ENCODE peak calls at places on chromosomes 5 and 9, in six cellular contexts. One of them, this sample, is unnamed.

GRCh38 chr5:178794433-178794832 is 64.0 kb upstream of the ZNF354A start:
- DNase-seq in IMR-90: no peak
- DNase-seq in fibroblast of lung: no peak
- DNase-seq in body of pancreas: no peak
- DNase-seq in vagina: no peak
- DNase-seq in tibial artery: no peak
- DNase-seq in this sample: no peak

GRCh38 chr5:81533629-81534480 is 139.9 kb upstream of the ACOT12 start:
- DNase-seq in tibial artery: no peak
- DNase-seq in vagina: no peak
- DNase-seq in body of pancreas: no peak
- DNase-seq in IMR-90: no peak
- DNase-seq in fibroblast of lung: no peak
- DNase-seq in this sample: no peak

GRCh38 chr9:607417-607816 is 234.1 kb upstream of the DMRT1 start:
- DNase-seq in tibial artery: no peak
- DNase-seq in IMR-90: no peak
- DNase-seq in body of pancreas: no peak
- DNase-seq in vagina: no peak
- DNase-seq in fibroblast of lung: no peak
- DNase-seq in this sample: no peak

GRCh38 chr9:77215874-77216273 is 38.5 kb downstream of the VPS13A start:
- DNase-seq in vagina: no peak
- DNase-seq in IMR-90: peak; percentile 55
- DNase-seq in tibial artery: no peak
- DNase-seq in body of pancreas: no peak
- DNase-seq in fibroblast of lung: peak; percentile 56
- DNase-seq in this sample: no peak

GRCh38 chr9:29319727-29320513 is 1746.6 kb upstream of the C9orf72 start:
- DNase-seq in IMR-90: no peak
- DNase-seq in fibroblast of lung: peak; percentile 50
- DNase-seq in tibial artery: no peak
- DNase-seq in vagina: no peak
- DNase-seq in body of pancreas: no peak
- DNase-seq in this sample: no peak

GRCh38 chr9:134605969-134606363 is 35.6 kb upstream of the COL5A1 start:
- DNase-seq in fibroblast of lung: no peak
- DNase-seq in body of pancreas: no peak
- DNase-seq in tibial artery: no peak
- DNase-seq in IMR-90: no peak
- DNase-seq in vagina: no peak
- DNase-seq in this sample: no peak

GRCh38 chr5:82419559-82420332 is 141.6 kb upstream of the RPS23 start:
- DNase-seq in tibial artery: no peak
- DNase-seq in body of pancreas: no peak
- DNase-seq in vagina: no peak
- DNase-seq in IMR-90: no peak
- DNase-seq in fibroblast of lung: no peak
- DNase-seq in this sample: no peak

GRCh38 chr9:136881691-136882108 is 4.6 kb upstream of the TRAF2 start:
- DNase-seq in vagina: no peak
- DNase-seq in tibial artery: no peak
- DNase-seq in IMR-90: peak; percentile 44
- DNase-seq in fibroblast of lung: peak; percentile 28
- DNase-seq in body of pancreas: peak; percentile 53
- DNase-seq in this sample: no peak

GRCh38 chr5:142466195-142466951 is 141.6 kb upstream of the SPRY4 start:
- DNase-seq in fibroblast of lung: peak; percentile 49
- DNase-seq in body of pancreas: no peak
- DNase-seq in IMR-90: peak; percentile 74
- DNase-seq in vagina: no peak
- DNase-seq in tibial artery: no peak
- DNase-seq in this sample: peak; percentile 71

GRCh38 chr5:78907255-78907886 is 77.7 kb downstream of the ARSB start:
- DNase-seq in body of pancreas: peak; percentile 33
- DNase-seq in IMR-90: peak; percentile 99
- DNase-seq in vagina: no peak
- DNase-seq in tibial artery: peak; percentile 74
- DNase-seq in fibroblast of lung: peak; percentile 96
- DNase-seq in this sample: peak; percentile 87

GRCh38 chr5:54964405-54964804 is 21.0 kb downstream of the ESM1 start:
- DNase-seq in body of pancreas: no peak
- DNase-seq in IMR-90: no peak
- DNase-seq in tibial artery: no peak
- DNase-seq in vagina: no peak
- DNase-seq in fibroblast of lung: no peak
- DNase-seq in this sample: no peak

GRCh38 chr5:168656633-168657032 is 77.5 kb upstream of the PANK3 start:
- DNase-seq in fibroblast of lung: peak; percentile 57
- DNase-seq in body of pancreas: no peak
- DNase-seq in tibial artery: no peak
- DNase-seq in vagina: no peak
- DNase-seq in IMR-90: no peak
- DNase-seq in this sample: no peak

GRCh38 chr5:5188377-5189020 is 48.4 kb downstream of the ADAMTS16 start:
- DNase-seq in tibial artery: no peak
- DNase-seq in body of pancreas: peak; percentile 49
- DNase-seq in vagina: no peak
- DNase-seq in fibroblast of lung: no peak
- DNase-seq in IMR-90: no peak
- DNase-seq in this sample: no peak

GRCh38 chr5:93790401-93790800 is 49.0 kb upstream of the POU5F2 start:
- DNase-seq in IMR-90: peak; percentile 85
- DNase-seq in tibial artery: no peak
- DNase-seq in fibroblast of lung: peak; percentile 87
- DNase-seq in vagina: no peak
- DNase-seq in body of pancreas: no peak
- DNase-seq in this sample: no peak

GRCh38 chr5:177131711-177132503 is 1.7 kb upstream of the NSD1 start:
- DNase-seq in fibroblast of lung: no peak
- DNase-seq in IMR-90: no peak
- DNase-seq in vagina: no peak
- DNase-seq in tibial artery: peak; percentile 71
- DNase-seq in body of pancreas: no peak
- DNase-seq in this sample: no peak

GRCh38 chr9:35695801-35696420 is 6.2 kb upstream of the TPM2 start:
- DNase-seq in body of pancreas: peak; percentile 89
- DNase-seq in tibial artery: no peak
- DNase-seq in vagina: no peak
- DNase-seq in fibroblast of lung: no peak
- DNase-seq in IMR-90: peak; percentile 22
- DNase-seq in this sample: no peak

GRCh38 chr5:4511996-4512656 is 628.0 kb upstream of the ADAMTS16 start:
- DNase-seq in tibial artery: no peak
- DNase-seq in body of pancreas: peak; percentile 46
- DNase-seq in vagina: no peak
- DNase-seq in fibroblast of lung: no peak
- DNase-seq in IMR-90: no peak
- DNase-seq in this sample: no peak

GRCh38 chr9:99109522-99109921 is 4.6 kb downstream of the TGFBR1 start:
- DNase-seq in tibial artery: no peak
- DNase-seq in vagina: no peak
- DNase-seq in IMR-90: peak; percentile 74
- DNase-seq in body of pancreas: peak; percentile 56
- DNase-seq in fibroblast of lung: peak; percentile 73
- DNase-seq in this sample: no peak

GRCh38 chr9:94156549-94157407 is 72.5 kb downstream of the PTPDC1 start:
- DNase-seq in IMR-90: peak; percentile 50
- DNase-seq in fibroblast of lung: peak; percentile 72
- DNase-seq in tibial artery: peak; percentile 80
- DNase-seq in vagina: no peak
- DNase-seq in body of pancreas: peak; percentile 81
- DNase-seq in this sample: no peak

GRCh38 chr9:107044872-107045271 is 181.9 kb downstream of the ZNF462 start:
- DNase-seq in body of pancreas: no peak
- DNase-seq in vagina: no peak
- DNase-seq in tibial artery: no peak
- DNase-seq in IMR-90: no peak
- DNase-seq in fibroblast of lung: no peak
- DNase-seq in this sample: no peak

GRCh38 chr5:126745259-126745992 is 31.5 kb upstream of the LMNB1 start:
- DNase-seq in body of pancreas: no peak
- DNase-seq in fibroblast of lung: no peak
- DNase-seq in IMR-90: no peak
- DNase-seq in tibial artery: no peak
- DNase-seq in vagina: no peak
- DNase-seq in this sample: no peak

GRCh38 chr5:19855929-19856328 is 132.1 kb downstream of the CDH18 start:
- DNase-seq in body of pancreas: no peak
- DNase-seq in vagina: no peak
- DNase-seq in tibial artery: no peak
- DNase-seq in fibroblast of lung: peak; percentile 21
- DNase-seq in IMR-90: peak; percentile 73
- DNase-seq in this sample: no peak

GRCh38 chr9:134962065-134962997 is 44.6 kb upstream of the FCN1 start:
- DNase-seq in vagina: no peak
- DNase-seq in body of pancreas: no peak
- DNase-seq in tibial artery: peak; percentile 49
- DNase-seq in IMR-90: no peak
- DNase-seq in fibroblast of lung: no peak
- DNase-seq in this sample: no peak

GRCh38 chr9:114678130-114678529 is 3.9 kb downstream of the TEX48 start:
- DNase-seq in IMR-90: no peak
- DNase-seq in vagina: no peak
- DNase-seq in body of pancreas: no peak
- DNase-seq in fibroblast of lung: no peak
- DNase-seq in tibial artery: no peak
- DNase-seq in this sample: no peak
- H3K4me3 ChIP-seq in IMR-90: no peak overlapping the region
- H3K4me3 ChIP-seq in vagina: no peak overlapping the region
- H3K4me3 ChIP-seq in body of pancreas: no peak overlapping the region
- H3K4me3 ChIP-seq in fibroblast of lung: no peak overlapping the region
- H3K4me3 ChIP-seq in tibial artery: no peak overlapping the region
- H3K4me3 ChIP-seq in this sample: no peak overlapping the region

DNA sequence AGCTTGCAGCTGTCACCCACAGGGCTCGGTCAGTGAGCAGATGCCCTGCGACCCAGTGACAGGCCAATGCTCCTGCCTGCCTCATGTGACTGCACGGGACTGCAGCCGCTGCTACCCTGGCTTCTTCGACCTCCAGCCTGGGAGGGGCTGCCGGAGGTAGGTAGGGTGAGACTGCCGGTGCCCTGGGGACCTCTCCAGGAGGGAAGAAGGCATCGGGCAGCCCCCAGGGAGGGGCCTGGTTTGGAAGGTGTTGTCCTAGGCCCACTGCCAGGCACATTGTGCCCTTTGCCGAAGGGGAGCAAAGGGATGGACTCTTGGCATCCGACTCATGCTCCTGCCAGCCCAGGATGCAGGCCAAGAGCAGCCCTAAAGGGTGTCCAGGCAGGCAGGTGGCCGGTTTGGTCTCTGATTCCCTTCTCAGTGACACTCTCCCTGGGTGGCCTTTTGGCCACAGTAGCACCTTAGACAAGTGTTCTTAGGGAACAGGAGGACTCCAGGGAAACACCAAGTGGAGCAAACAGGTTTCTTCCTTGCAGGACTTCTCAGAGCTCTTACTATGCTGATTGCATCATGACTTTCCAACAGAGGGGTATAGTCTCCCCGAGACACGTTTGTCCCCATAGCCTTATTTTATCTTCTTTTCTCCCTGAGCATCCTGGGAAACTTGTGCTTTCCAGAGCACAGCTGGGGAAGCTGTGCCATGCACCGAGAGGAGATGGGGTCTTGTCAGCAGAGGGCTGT is 28.1 kb upstream of the AIF1L start:
- DNase-seq in body of pancreas: no peak
- DNase-seq in IMR-90: no peak
- DNase-seq in vagina: no peak
- DNase-seq in tibial artery: no peak
- DNase-seq in fibroblast of lung: no peak
- DNase-seq in this sample: no peak
- TF ChIP-seq CTCF in body of pancreas: no peak
- TF ChIP-seq CTCF in IMR-90: no peak
- TF ChIP-seq CTCF in vagina: no peak
- TF ChIP-seq CTCF in tibial artery: no peak
- TF ChIP-seq CTCF in fibroblast of lung: no peak
- TF ChIP-seq CTCF in this sample: no peak

DNA sequence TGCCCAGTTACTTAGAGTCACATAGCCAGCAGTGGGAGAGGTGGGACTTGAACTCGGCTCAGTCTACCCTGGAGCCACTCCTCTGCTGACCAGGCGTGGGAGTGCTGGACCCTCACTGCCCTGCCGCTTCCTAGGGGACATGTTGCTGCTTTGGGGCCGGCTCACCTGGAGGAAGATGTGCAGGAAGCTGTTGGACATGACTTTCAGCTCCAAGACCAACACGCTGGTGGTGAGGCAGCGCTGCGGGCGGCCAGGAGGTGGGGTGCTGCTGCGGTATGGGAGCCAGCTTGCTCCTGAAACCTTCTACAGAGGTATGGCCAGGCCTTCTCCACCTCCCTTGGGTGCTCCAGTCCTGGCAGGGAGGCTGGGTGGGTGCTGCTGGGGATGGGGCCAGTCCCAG is 3.4 kb upstream of the CACFD1 start:
- DNase-seq in tibial artery: no peak
- DNase-seq in body of pancreas: no peak
- DNase-seq in fibroblast of lung: no peak
- DNase-seq in IMR-90: no peak
- DNase-seq in vagina: no peak
- DNase-seq in this sample: no peak
- H3K4me3 ChIP-seq in tibial artery: no peak overlapping the region
- H3K4me3 ChIP-seq in body of pancreas: no peak overlapping the region
- H3K4me3 ChIP-seq in fibroblast of lung: no peak overlapping the region
- H3K4me3 ChIP-seq in IMR-90: no peak overlapping the region
- H3K4me3 ChIP-seq in vagina: no peak overlapping the region
- H3K4me3 ChIP-seq in this sample: no peak overlapping the region

DNA sequence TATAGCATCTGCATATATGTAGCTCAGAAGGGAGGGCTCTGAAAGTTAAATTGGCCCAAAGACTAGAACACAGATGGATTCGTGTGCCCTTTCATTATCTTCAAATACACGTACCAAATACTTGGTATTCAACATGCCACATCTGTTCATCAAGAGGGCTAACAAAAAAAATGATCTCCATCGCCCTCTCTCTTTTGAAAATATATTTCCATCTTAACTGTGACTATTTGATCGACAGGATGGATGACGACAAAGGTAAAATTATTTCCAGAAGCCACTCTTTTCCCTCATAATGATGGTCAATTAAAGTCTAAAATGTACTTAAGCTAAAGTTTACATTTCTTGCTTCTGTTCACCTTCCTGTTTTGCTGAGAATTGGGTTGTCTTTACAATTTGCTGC is 77.0 kb downstream of the SEMA6A start:
- DNase-seq in fibroblast of lung: no peak
- DNase-seq in vagina: no peak
- DNase-seq in IMR-90: no peak
- DNase-seq in tibial artery: no peak
- DNase-seq in body of pancreas: no peak
- DNase-seq in this sample: no peak
- TF ChIP-seq CTCF in fibroblast of lung: no peak
- TF ChIP-seq CTCF in vagina: no peak
- TF ChIP-seq CTCF in IMR-90: no peak
- TF ChIP-seq CTCF in tibial artery: no peak
- TF ChIP-seq CTCF in body of pancreas: no peak
- TF ChIP-seq CTCF in this sample: no peak

GRCh38 chr5:51960617-51961115 is 577.4 kb downstream of the ISL1 start:
- DNase-seq in tibial artery: no peak
- DNase-seq in fibroblast of lung: peak; percentile 0
- DNase-seq in body of pancreas: no peak
- DNase-seq in IMR-90: no peak
- DNase-seq in vagina: no peak
- DNase-seq in this sample: peak; percentile 1
- H3K4me3 ChIP-seq in tibial artery: no peak overlapping the region
- H3K4me3 ChIP-seq in fibroblast of lung: no peak overlapping the region
- H3K4me3 ChIP-seq in body of pancreas: no peak overlapping the region
- H3K4me3 ChIP-seq in IMR-90: no peak overlapping the region
- H3K4me3 ChIP-seq in vagina: no peak overlapping the region
- H3K4me3 ChIP-seq in this sample: no peak overlapping the region

This sample was measured in HFF-Myc.